ENCODE peak calls at places on chromosomes 2 and 18, in five cellular contexts. H is OCI-M1, U is progenitor cell of endocrine pancreas, J is naive B cell, E is AG08395. K is an unnamed sample.

GRCh38 chr2:127424598-127425379 is 6.6 kb downstream of the PROC start:
- DNase-seq in E (no peak), J (no peak), H (no peak), U (no peak), K (no peak)

GRCh38 chr2:64947906-64948305 is 41.3 kb upstream of the SLC1A4 start:
- DNase-seq in H (no peak), J (no peak), U (no peak), E (no peak), K (no peak)

GRCh38 chr2:237128026-237128703 is 42.5 kb downstream of the COPS8 start:
- DNase-seq in J (no peak), H (no peak), U (no peak), E (peak), K (peak)

GRCh38 chr18:48711651-48712486 is 173.0 kb downstream of the CTIF start:
- DNase-seq in E (peak), H (peak), U (peak), J (no peak), K (no peak)

GRCh38 chr2:3670941-3671340 is 12.9 kb downstream of the ALLC start:
- DNase-seq in J (no peak), H (no peak), U (no peak), E (no peak), K (no peak)

GRCh38 chr2:173966274-173967098 is 1.3 kb upstream of the SP3 start:
- DNase-seq in U (no peak), H (no peak), J (no peak), E (no peak), K (no peak)

GRCh38 chr18:34697891-34698290 is 12.2 kb upstream of the DTNA start:
- DNase-seq in J (no peak), E (no peak), U (no peak), H (no peak), K (no peak)

GRCh38 chr18:9771261-9771976 is 63.3 kb downstream of the RAB31 start:
- DNase-seq in E (peak), J (peak), H (peak), U (peak), K (no peak)

GRCh38 chr2:168884990-168885389 is 5.2 kb downstream of the SPC25 start:
- DNase-seq in E (peak), U (no peak), H (no peak), J (no peak), K (no peak)

GRCh38 chr2:216499641-216500218 is 1.1 kb downstream of the RPL37A start:
- DNase-seq in E (no peak), U (no peak), H (no peak), J (no peak), K (no peak)

GRCh38 chr2:43579275-43579981 is 16.4 kb downstream of the THADA start:
- DNase-seq in U (no peak), H (no peak), E (no peak), J (no peak), K (no peak)

GRCh38 chr2:18790465-18791171 is 201.2 kb upstream of the NT5C1B start:
- DNase-seq in E (no peak), J (no peak), U (no peak), H (no peak), K (no peak)

GRCh38 chr18:3595282-3596273 is 145.6 kb downstream of the TGIF1 start:
- DNase-seq in E (peak), U (no peak), H (peak), J (peak), K (peak)

GRCh38 chr2:116499389-116499788 is 1315.1 kb upstream of the DDX18 start:
- DNase-seq in H (no peak), E (no peak), U (no peak), J (no peak), K (no peak)

GRCh38 chr2:147013696-147014392 is 831.0 kb upstream of the ACVR2A start:
- DNase-seq in J (no peak), U (no peak), H (no peak), E (no peak), K (no peak)

GRCh38 chr2:43609304-43609883 is 13.6 kb upstream of the THADA start:
- DNase-seq in J (peak), E (peak), U (peak), H (peak), K (no peak)

GRCh38 chr18:8984131-8984670 is 118.3 kb upstream of the NDUFV2 start:
- DNase-seq in E (no peak), U (no peak), H (no peak), J (no peak), K (no peak)